ENCODE peak calls at places on chromosomes 5 and 9, in five cellular contexts. P is ovary, S is AG10803, X is cardiac fibroblast, A is GM06990. E is an unnamed sample.

GRCh38 chr5:80763211-80763610 is 108.4 kb upstream of the DHFR start:
- DNase-seq in X (peak), P (no peak), S (peak), A (no peak), E (peak)

GRCh38 chr5:157306690-157307089 is 40.8 kb downstream of the CYFIP2 start:
- DNase-seq in P (no peak), S (no peak), X (no peak), A (no peak), E (no peak)

GRCh38 chr9:108331596-108331995 is 524.2 kb downstream of the ACTL7B start:
- DNase-seq in P (no peak), A (no peak), S (no peak), X (no peak), E (no peak)

GRCh38 chr9:129321511-129322021 is 143.5 kb upstream of the IER5L start:
- DNase-seq in X (no peak), A (no peak), S (no peak), P (peak), E (no peak)

GRCh38 chr5:135085133-135085935 is 51.3 kb upstream of the PITX1 start:
- DNase-seq in S (no peak), A (no peak), P (no peak), X (no peak), E (peak)

GRCh38 chr9:94280409-94280989 is 21.4 kb downstream of the ZNF169 start:
- DNase-seq in S (no peak), X (no peak), A (no peak), P (no peak), E (no peak)

GRCh38 chr5:7269591-7270274 is 126.2 kb upstream of the ADCY2 start:
- DNase-seq in X (no peak), P (no peak), S (no peak), A (no peak), E (no peak)

GRCh38 chr5:140000332-140000731 is 42.8 kb downstream of the NRG2 start:
- DNase-seq in X (no peak), P (no peak), A (no peak), S (no peak), E (no peak)

GRCh38 chr9:626591-626990 is 214.9 kb upstream of the DMRT1 start:
- DNase-seq in X (no peak), A (no peak), P (no peak), S (peak), E (no peak)

GRCh38 chr9:117448066-117448465 is 33.2 kb upstream of the ASTN2 start:
- DNase-seq in S (no peak), A (no peak), P (no peak), X (no peak), E (no peak)

GRCh38 chr5:106454651-106455415 is 1215.9 kb downstream of the EFNA5 start:
- DNase-seq in X (peak), P (no peak), A (no peak), S (peak), E (peak)

GRCh38 chr5:41874512-41875060 is 4.4 kb upstream of the OXCT1 start:
- DNase-seq in S (no peak), A (no peak), X (no peak), P (no peak), E (no peak)

GRCh38 chr5:50867140-50867539 is 200.7 kb downstream of the PARP8 start:
- DNase-seq in S (no peak), X (no peak), P (no peak), A (no peak), E (no peak)

GRCh38 chr5:68749648-68750047 is 344.2 kb upstream of the SLC30A5 start:
- DNase-seq in S (peak), P (no peak), X (no peak), A (no peak), E (no peak)

GRCh38 chr9:38068616-38068865 is 486 bp downstream of the SHB start:
- DNase-seq in A (no peak), X (peak), P (peak), S (peak), E (peak)

GRCh38 chr5:13472834-13473233 is 471.7 kb downstream of the DNAH5 start:
- DNase-seq in X (no peak), A (no peak), P (no peak), S (no peak), E (no peak)

GRCh38 chr9:114503009-114503408 is 2.3 kb downstream of the WHRN start:
- DNase-seq in S (no peak), X (no peak), A (no peak), P (no peak), E (no peak)

GRCh38 chr9:114505187-114506081 is at the start of gene WHRN:
- DNase-seq in P (peak), A (peak), S (peak), X (peak), E (peak)

GRCh38 chr9:114503522-114504340 is 1.5 kb downstream of the WHRN start:
- DNase-seq in P (no peak), X (no peak), A (no peak), S (no peak), E (no peak)

GRCh38 chr9:114506082-114506390 is 763 bp upstream of the WHRN start:
- DNase-seq in S (no peak), X (no peak), P (no peak), A (no peak), E (no peak)

DNA sequence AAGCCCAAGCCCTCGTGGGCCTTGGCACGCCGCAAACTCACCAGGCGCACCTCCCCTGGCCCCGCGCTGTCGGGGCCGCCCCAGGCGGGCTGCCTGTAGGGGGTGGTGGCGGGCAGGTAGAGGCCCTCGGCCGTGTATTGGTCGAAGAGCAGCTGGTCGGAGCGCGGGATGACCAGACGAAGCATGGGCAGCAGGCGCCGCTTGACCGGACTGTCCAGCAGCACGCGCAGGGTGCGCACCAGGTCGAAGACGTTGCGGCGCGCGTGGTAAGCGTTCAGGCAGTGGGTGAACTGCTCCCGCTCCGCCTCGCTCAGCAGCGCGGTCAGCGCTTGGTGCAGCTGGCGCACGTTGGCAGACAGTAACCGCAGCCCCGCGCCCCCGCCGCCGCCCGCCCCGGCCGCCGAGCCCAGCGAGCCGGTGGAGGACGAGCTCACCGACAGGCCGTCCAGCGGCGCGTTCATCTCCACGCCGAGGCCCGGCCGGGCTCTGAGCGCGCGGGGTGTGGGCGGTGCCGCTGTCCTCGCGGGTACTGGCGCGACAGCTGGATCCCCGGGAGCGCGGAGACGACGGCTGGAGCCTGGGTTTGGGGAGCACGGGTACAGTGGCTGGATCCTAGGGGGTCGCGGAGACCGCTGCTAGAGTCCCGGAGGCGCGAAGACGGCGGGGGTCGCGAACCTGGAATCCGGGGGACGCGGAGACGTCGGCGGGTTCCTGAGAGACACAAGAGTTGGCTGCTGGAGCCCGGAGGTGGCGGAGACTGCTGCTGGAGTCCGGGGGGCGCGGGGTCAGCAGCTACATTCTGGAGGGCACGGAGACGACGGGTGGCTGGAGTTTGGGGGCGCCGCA is 709 bp downstream of the WHRN start:
- DNase-seq in P (peak), S (peak), X (peak), A (no peak), E (no peak)
- TF ChIP-seq CTCF in P (peak), S (peak), X (peak), A (peak), E (peak)

GRCh38 chr9:124771021-124771866 is at the start of gene NR6A1:
- DNase-seq in S (peak), A (peak), X (peak), P (peak), E (peak)
- TF ChIP-seq CTCF in S (no peak), A (peak), X (no peak), P (peak), E (no peak)

DNA sequence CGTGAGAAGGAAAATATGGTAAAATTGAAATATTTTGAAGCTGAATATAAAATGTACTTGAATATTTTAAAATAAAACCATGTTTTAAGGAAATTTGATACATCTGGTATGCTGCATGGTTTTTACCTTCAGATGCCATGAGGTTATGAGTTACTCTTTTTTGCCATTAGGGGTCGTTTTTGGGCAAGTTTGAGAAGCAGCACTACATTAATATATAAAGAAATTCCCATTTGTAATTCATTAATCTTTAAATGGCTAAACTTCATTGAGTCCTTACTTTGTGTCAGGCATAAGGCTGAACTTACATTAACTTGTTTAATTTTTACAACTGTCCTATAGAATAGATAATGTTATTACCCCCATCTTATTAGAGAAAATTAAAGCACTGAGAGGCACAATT is 152.3 kb downstream of the KDM4C start:
- DNase-seq in X (peak), P (no peak), A (no peak), S (peak), E (peak)
- TF ChIP-seq CTCF in X (peak), P (no peak), A (peak), S (peak), E (peak)

GRCh38 chr5:82470185-82470584 is 192.0 kb upstream of the RPS23 start:
- DNase-seq in A (no peak), S (no peak), P (no peak), X (no peak), E (peak)

GRCh38 chr5:82465235-82465634 is 187.1 kb upstream of the RPS23 start:
- DNase-seq in X (no peak), A (no peak), S (no peak), P (no peak), E (peak)

GRCh38 chr5:82467006-82467561 is 188.9 kb upstream of the RPS23 start:
- DNase-seq in A (no peak), X (peak), P (peak), S (peak), E (peak)
- TF ChIP-seq CTCF in A (no peak), X (peak), P (no peak), S (peak), E (peak)